ENCODE peak calls at places on chromosomes 16 and 17, in nine cellular contexts. C is HL-60; I is esophagus squamous epithelium; G is stimulated activated CD8-positive, alpha-beta memory T cell treated with anti-CD3 and anti-CD28 coated beads, Interleukin-7, amount 100 ng/mL, for 1 hour; F is IMR-90; S is activated B cell treated with CpG ODN at 0.5 μM for 24 hours; J is stimulated activated CD4-positive, alpha-beta T cell treated with anti-CD3 and anti-CD28 coated beads, Interleukin-1b, Interleukin-23, amount 100 ng/mL, for 1 hour; R is activated CD4-positive, alpha-beta T cell treated with anti-CD3 and anti-CD28 coated beads, Interleukin-2, amount 50 U/mL, for 1 hour; E is GM03348. N is an unnamed sample.

GRCh38 chr17:41178843-41179616 is 1.0 kb upstream of the KRTAP4-2 start:
- DNase-seq in G (no peak), C (no peak), F (peak), J (no peak), I (no peak), R (no peak), E (peak), S (no peak), N (no peak)

GRCh38 chr17:70544307-70544706 is 375.0 kb downstream of the KCNJ2 start:
- DNase-seq in J (no peak), I (no peak), G (no peak), C (no peak), S (no peak), F (no peak), R (no peak), E (no peak), N (no peak)

GRCh38 chr16:58411736-58412614 is 19.7 kb downstream of the GINS3 start:
- DNase-seq in C (no peak), G (no peak), I (no peak), J (no peak), E (no peak), S (no peak), R (no peak), F (no peak), N (no peak)

GRCh38 chr16:81632392-81633146 is 146.5 kb upstream of the PLCG2 start:
- DNase-seq in J (peak), S (no peak), C (peak), R (peak), F (peak), I (no peak), E (peak), G (peak), N (peak)

GRCh38 chr17:75692976-75693375 is 25.8 kb downstream of the SAP30BP start:
- DNase-seq in E (no peak), G (no peak), C (no peak), F (no peak), R (no peak), S (no peak), I (no peak), J (no peak), N (no peak)

GRCh38 chr17:74201250-74201649 is 2.2 kb upstream of the RPL38 start:
- DNase-seq in C (no peak), E (peak), F (peak), J (no peak), R (no peak), G (no peak), I (no peak), S (no peak), N (no peak)

GRCh38 chr16:65909310-65910050 is 457.0 kb upstream of the CDH5 start:
- DNase-seq in S (no peak), J (no peak), R (no peak), G (no peak), I (no peak), C (peak), E (no peak), F (no peak), N (no peak)

GRCh38 chr16:55508941-55509920 is at the start of gene LPCAT2:
- DNase-seq in J (no peak), E (peak), F (peak), G (no peak), I (no peak), S (peak), C (peak), R (no peak), N (no peak)

GRCh38 chr16:31880322-31880979 is 6.8 kb downstream of the ZNF267 start:
- DNase-seq in I (no peak), C (no peak), S (no peak), E (peak), G (no peak), J (no peak), F (peak), R (no peak), N (peak)

GRCh38 chr17:77042688-77043330 is 98.0 kb upstream of the SEC14L1 start:
- DNase-seq in C (no peak), J (no peak), G (no peak), S (no peak), F (no peak), E (no peak), I (no peak), R (no peak), N (no peak)

GRCh38 chr17:74453665-74454196 is 12.7 kb upstream of the CD300A start:
- DNase-seq in E (peak), J (peak), R (peak), C (no peak), S (no peak), F (no peak), G (peak), I (no peak), N (no peak)

GRCh38 chr16:53893731-53894435 is 189.9 kb downstream of the FTO start:
- DNase-seq in R (no peak), C (no peak), E (peak), F (peak), G (no peak), J (no peak), S (no peak), I (no peak), N (no peak)

GRCh38 chr16:4487955-4488481 is 11.8 kb downstream of the HMOX2 start:
- DNase-seq in S (no peak), E (peak), G (no peak), F (peak), C (no peak), I (no peak), R (no peak), J (no peak), N (no peak)

GRCh38 chr17:38745545-38745944 is 2.6 kb downstream of the PCGF2 start:
- DNase-seq in C (no peak), I (no peak), E (no peak), F (no peak), J (no peak), G (no peak), S (no peak), R (no peak), N (no peak)

GRCh38 chr17:8121531-8122390 is 2.1 kb downstream of the HES7 start:
- DNase-seq in I (no peak), R (no peak), J (no peak), S (peak), E (peak), F (peak), G (no peak), C (no peak), N (no peak)

GRCh38 chr16:11256657-11257130 is 690 bp upstream of the SOCS1 start:
- DNase-seq in S (no peak), J (no peak), G (no peak), C (peak), E (peak), I (no peak), F (peak), R (peak), N (no peak)

GRCh38 chr17:27502526-27503324 is 46.5 kb downstream of the KSR1 start:
- DNase-seq in E (peak), F (peak), G (no peak), S (no peak), J (no peak), C (no peak), R (no peak), I (no peak), N (no peak)

GRCh38 chr16:48300391-48300856 is 53.1 kb upstream of the ABCC11 start:
- DNase-seq in S (no peak), E (peak), F (peak), G (no peak), J (no peak), R (no peak), I (no peak), C (no peak), N (no peak)

GRCh38 chr16:3754304-3754703 is 37.0 kb upstream of the TRAP1 start:
- DNase-seq in I (no peak), F (peak), S (no peak), R (no peak), J (no peak), E (peak), G (no peak), C (no peak), N (no peak)

GRCh38 chr17:8057691-8058114 is 18.8 kb downstream of the ALOX15B start:
- DNase-seq in E (peak), C (no peak), F (peak), I (no peak), S (no peak), G (no peak), J (no peak), R (peak), N (peak)

GRCh38 chr16:6331770-6332169 is 1000.9 kb upstream of the RBFOX1 start:
- DNase-seq in R (no peak), C (no peak), J (no peak), G (no peak), S (no peak), E (no peak), F (no peak), I (no peak), N (no peak)

GRCh38 chr17:4394208-4395110 is 28.0 kb upstream of the UBE2G1 start:
- DNase-seq in C (no peak), R (no peak), F (no peak), G (no peak), I (no peak), S (no peak), E (no peak), J (no peak), N (no peak)

GRCh38 chr17:65956814-65957213 is 235.1 kb downstream of the CEP112 start:
- DNase-seq in F (peak), I (no peak), C (no peak), S (no peak), R (no peak), E (no peak), J (no peak), G (no peak), N (no peak)

GRCh38 chr17:81265576-81265975 is 26.5 kb downstream of the NDUFAF8 start:
- DNase-seq in E (no peak), F (no peak), S (no peak), G (no peak), I (no peak), C (no peak), J (no peak), R (no peak), N (no peak)

GRCh38 chr16:5056347-5056746 is 9.4 kb downstream of the C16orf89 start:
- DNase-seq in I (no peak), F (no peak), E (peak), R (peak), C (no peak), S (peak), G (no peak), J (no peak), N (no peak)

GRCh38 chr16:84687715-84688114 is 12.1 kb upstream of the USP10 start:
- DNase-seq in R (no peak), F (peak), J (no peak), E (peak), G (no peak), S (no peak), I (no peak), C (no peak), N (no peak)

GRCh38 chr16:30710971-30711370 is 12.0 kb downstream of the SRCAP start:
- DNase-seq in S (no peak), E (no peak), C (no peak), R (no peak), J (no peak), F (peak), G (no peak), I (no peak), N (no peak)

GRCh38 chr17:27379863-27380533 is 76.2 kb upstream of the KSR1 start:
- DNase-seq in G (no peak), R (no peak), F (peak), C (no peak), I (no peak), S (no peak), E (peak), J (no peak), N (no peak)

GRCh38 chr16:67210069-67210937 is 11.4 kb downstream of the ELMO3 start:
- DNase-seq in J (no peak), S (no peak), G (no peak), E (no peak), F (no peak), I (no peak), R (no peak), C (no peak), N (no peak)

GRCh38 chr16:57278494-57278893 is 6.0 kb downstream of the PLLP start:
- DNase-seq in S (no peak), F (no peak), R (no peak), J (no peak), C (no peak), E (no peak), I (no peak), G (no peak), N (no peak)

GRCh38 chr16:29784157-29784556 is 6.1 kb downstream of the ZG16 start:
- DNase-seq in I (no peak), R (no peak), E (no peak), G (no peak), C (no peak), S (no peak), F (no peak), J (no peak), N (no peak)

N was measured in CD4-positive, CD25-positive, alpha-beta regulatory T cell.